ENCODE peak calls at places on chromosome 19, in seven cellular contexts. U is tibial nerve, C is aorta, O is IMR-90, L is lower lobe of right lung, P is ascending aorta, R is thoracic aorta. G is an unnamed sample.

GRCh38 chr19:13079542-13079986 is 23.1 kb downstream of the LYL1 start:
- DNase-seq in O (peak; percentile 50), L (peak; percentile 70), C (no peak), U (no peak), R (no peak), P (no peak), G (no peak)

GRCh38 chr19:42512743-42513304 is 15.5 kb downstream of the CEACAM1 start:
- DNase-seq in P (no peak), C (no peak), L (no peak), U (no peak), R (no peak), O (no peak), G (no peak)

GRCh38 chr19:51326216-51327065 is 15.0 kb downstream of the IGLON5 start:
- DNase-seq in C (peak; percentile 71), O (no peak), P (no peak), R (no peak), U (no peak), L (no peak), G (no peak)

GRCh38 chr19:52020506-52020905 is 7.7 kb downstream of the ZNF614 start:
- DNase-seq in P (no peak), O (no peak), L (no peak), C (no peak), R (no peak), U (no peak), G (no peak)

GRCh38 chr19:2329162-2329505 is 650 bp downstream of the SPPL2B start:
- DNase-seq in U (no peak), R (no peak), O (no peak), P (no peak), C (no peak), L (no peak), G (no peak)

GRCh38 chr19:294819-295686 is 3.9 kb upstream of the PLPP2 start:
- DNase-seq in P (no peak), C (peak; percentile 83), R (no peak), L (peak; percentile 67), U (no peak), O (peak; percentile 12), G (no peak)

GRCh38 chr19:18672044-18672451 is 11.4 kb upstream of the CRTC1 start:
- DNase-seq in R (no peak), P (no peak), O (no peak), C (peak; percentile 73), L (no peak), U (no peak), G (no peak)

GRCh38 chr19:19205416-19206410 is 2.5 kb upstream of the NR2C2AP start:
- DNase-seq in P (no peak), U (no peak), L (no peak), C (no peak), R (no peak), O (no peak), G (no peak)

GRCh38 chr19:3367572-3368440 is 1.4 kb downstream of the NFIC start:
- DNase-seq in U (no peak), R (no peak), P (no peak), C (no peak), L (no peak), O (no peak), G (no peak)
- H3K4me3 ChIP-seq in U (peak overlapping the region; percentile 87), R (peak overlapping the region; percentile 99), P (peak overlapping the region; percentile 99), C (peak overlapping the region; percentile 96), L (peak overlapping the region; percentile 76), O (peak overlapping the region; percentile 89), G (peak overlapping the region; percentile 90)

GRCh38 chr19:35021016-35021415 is 9.3 kb upstream of the SCN1B start:
- DNase-seq in U (no peak), P (no peak), O (no peak), R (no peak), L (no peak), C (peak; percentile 68), G (no peak)

GRCh38 chr19:35017507-35017906 is 12.8 kb upstream of the SCN1B start:
- DNase-seq in L (no peak), C (no peak), O (no peak), R (no peak), U (no peak), P (no peak), G (no peak)

GRCh38 chr19:35015576-35016351 is 14.5 kb upstream of the SCN1B start:
- DNase-seq in L (no peak), P (no peak), O (peak; percentile 64), U (peak; percentile 40), R (no peak), C (peak; percentile 76), G (no peak)

GRCh38 chr19:35019144-35019543 is 11.1 kb upstream of the SCN1B start:
- DNase-seq in O (no peak), P (no peak), R (no peak), U (no peak), L (no peak), C (peak; percentile 70), G (no peak)

DNA sequence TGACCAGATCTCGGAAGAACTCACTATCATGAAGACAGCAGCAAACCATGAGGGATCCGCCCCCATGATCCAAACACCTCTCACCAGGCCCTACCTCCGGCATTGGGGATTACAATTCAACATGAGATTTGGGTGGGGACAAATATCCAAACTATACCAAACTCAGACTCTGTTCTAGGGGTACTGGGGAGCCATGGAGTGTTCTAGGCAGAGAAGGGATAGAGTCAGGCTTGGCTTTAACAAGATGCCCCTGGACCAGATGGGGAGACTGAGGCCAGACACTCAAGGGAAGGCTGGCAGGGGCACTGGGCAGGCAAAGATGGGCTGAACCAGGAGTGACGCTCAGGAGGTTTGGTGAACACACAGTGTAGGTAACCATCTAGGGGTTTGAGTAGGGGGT is 11.9 kb upstream of the SCN1B start:
- DNase-seq in O (no peak), U (no peak), R (no peak), P (no peak), L (no peak), C (no peak), G (no peak)
- H3K36me3 ChIP-seq in O (peaks cover 80% of the 10 kb centered on the region), U (peaks cover 46% of the 10 kb centered on the region), R (peaks cover 85% of the 10 kb centered on the region), P (peaks cover 87% of the 10 kb centered on the region), L (peaks cover 96% of the 10 kb centered on the region), C (no peaks in the 10 kb centered on the region), G (peaks cover 3% of the 10 kb centered on the region)

GRCh38 chr19:40464059-40465024 is 1.2 kb downstream of the BLVRB start:
- DNase-seq in L (peak; percentile 88), U (peak; percentile 87), P (peak; percentile 56), O (peak; percentile 88), C (peak; percentile 95), R (peak; percentile 76), G (peak; percentile 61)
- H3K27me3 ChIP-seq in L (peaks cover 5% of the 10 kb centered on the region), U (no peaks in the 10 kb centered on the region), P (no peaks in the 10 kb centered on the region), O (peaks cover 11% of the 10 kb centered on the region), C (no peaks in the 10 kb centered on the region), R (no peaks in the 10 kb centered on the region), G (peaks cover 14% of the 10 kb centered on the region)

GRCh38 chr19:8392017-8392591 is 1.9 kb downstream of the RAB11B start:
- DNase-seq in O (no peak), C (no peak), R (no peak), U (no peak), L (peak; percentile 48), P (no peak), G (no peak)
- H3K4me3 ChIP-seq in O (no peak overlapping the region), C (no peak overlapping the region), R (peak overlapping the region; percentile 91), U (no peak overlapping the region), L (peak overlapping the region; percentile 90), P (peak overlapping the region; percentile 97), G (no peak overlapping the region)

GRCh38 chr19:47702671-47703070 is 10.6 kb upstream of the EHD2 start:
- DNase-seq in L (no peak), P (no peak), U (no peak), R (no peak), C (no peak), O (no peak), G (no peak)

GRCh38 chr19:47704024-47704423 is 9.2 kb upstream of the EHD2 start:
- DNase-seq in P (no peak), L (no peak), C (no peak), O (peak; percentile 99), U (no peak), R (no peak), G (no peak)

GRCh38 chr19:47704656-47705055 is 8.6 kb upstream of the EHD2 start:
- DNase-seq in O (no peak), L (no peak), C (no peak), R (no peak), U (no peak), P (no peak), G (no peak)

GRCh38 chr19:47701717-47702552 is 11.3 kb upstream of the EHD2 start:
- DNase-seq in R (no peak), U (no peak), C (no peak), O (no peak), P (no peak), L (no peak), G (no peak)

GRCh38 chr19:47703301-47703700 is 9.9 kb upstream of the EHD2 start:
- DNase-seq in L (no peak), C (no peak), R (no peak), P (no peak), U (no peak), O (no peak), G (no peak)
- H3K36me3 ChIP-seq in L (peaks cover 45% of the 10 kb centered on the region), C (peaks cover 2% of the 10 kb centered on the region), R (peaks cover 27% of the 10 kb centered on the region), P (peaks cover 44% of the 10 kb centered on the region), U (peaks cover 20% of the 10 kb centered on the region), O (peaks cover 34% of the 10 kb centered on the region), G (peaks cover 5% of the 10 kb centered on the region)

GRCh38 chr19:32349724-32350475 is 4.5 kb downstream of the ZNF507 start:
- DNase-seq in O (peak; percentile 47), R (no peak), C (no peak), L (no peak), U (no peak), P (no peak), G (no peak)

GRCh38 chr19:32354345-32354744 is 8.9 kb downstream of the ZNF507 start:
- DNase-seq in U (no peak), O (no peak), C (no peak), R (no peak), L (no peak), P (no peak), G (no peak)

GRCh38 chr19:32355309-32355708 is 9.9 kb downstream of the ZNF507 start:
- DNase-seq in P (no peak), O (no peak), U (no peak), R (no peak), L (no peak), C (no peak), G (no peak)

GRCh38 chr19:32350492-32350891 is 5.1 kb downstream of the ZNF507 start:
- DNase-seq in R (no peak), C (no peak), L (no peak), P (no peak), O (no peak), U (no peak), G (no peak)

GRCh38 chr19:32351807-32352630 is 6.6 kb downstream of the ZNF507 start:
- DNase-seq in U (no peak), C (no peak), O (peak; percentile 69), R (no peak), L (no peak), P (no peak), G (no peak)
- H3K27me3 ChIP-seq in U (no peaks in the 10 kb centered on the region), C (no peaks in the 10 kb centered on the region), O (no peaks in the 10 kb centered on the region), R (no peaks in the 10 kb centered on the region), L (no peaks in the 10 kb centered on the region), P (no peaks in the 10 kb centered on the region), G (no peaks in the 10 kb centered on the region)

GRCh38 chr19:20422216-20422615 is 143.4 kb downstream of the ZNF737 start:
- DNase-seq in U (no peak), P (no peak), L (no peak), R (no peak), O (no peak), C (no peak), G (no peak)
- H3K4me3 ChIP-seq in U (no peak overlapping the region), P (no peak overlapping the region), L (no peak overlapping the region), R (peak overlapping the region; percentile 91), O (no peak overlapping the region), C (no peak overlapping the region), G (no peak overlapping the region)

GRCh38 chr19:17543991-17544390 is 11.5 kb upstream of the COLGALT1 start:
- DNase-seq in R (no peak), C (no peak), P (no peak), O (no peak), L (no peak), U (no peak), G (no peak)
- H3K36me3 ChIP-seq in R (no peaks in the 10 kb centered on the region), C (no peaks in the 10 kb centered on the region), P (no peaks in the 10 kb centered on the region), O (no peaks in the 10 kb centered on the region), L (no peaks in the 10 kb centered on the region), U (no peaks in the 10 kb centered on the region), G (no peaks in the 10 kb centered on the region)

G was measured in kidney epithelial cell.